ENCODE peak calls at places on chromosome 17, in five cellular contexts. I, N, V, D and F are unnamed samples.

GRCh38 chr17:59400858-59401257 is 69.4 kb downstream of the YPEL2 start:
- DNase-seq in I (peak; percentile 6), N (no peak), V (no peak), D (no peak), F (no peak)

GRCh38 chr17:16924701-16925440 is 47.0 kb downstream of the TNFRSF13B start:
- DNase-seq in I (no peak), N (no peak), V (no peak), D (no peak), F (no peak)

GRCh38 chr17:48542956-48543853 is 1.7 kb downstream of the HOXB2 start:
- DNase-seq in I (peak; percentile 54), N (peak; percentile 58), V (no peak), D (no peak), F (peak; percentile 4)

GRCh38 chr17:56966277-56966676 is 5.4 kb upstream of the COIL start:
- DNase-seq in I (no peak), N (no peak), V (no peak), D (no peak), F (no peak)

GRCh38 chr17:12927541-12928425 is 90.0 kb downstream of the ELAC2 start:
- DNase-seq in I (peak; percentile 62), N (peak; percentile 29), V (no peak), D (no peak), F (peak; percentile 22)

GRCh38 chr17:19291646-19292376 is 54.6 kb downstream of the EPN2 start:
- DNase-seq in I (no peak), N (no peak), V (no peak), D (no peak), F (no peak)

GRCh38 chr17:147796-148740 is 10.7 kb downstream of the SCGB1C2 start:
- DNase-seq in I (no peak), N (peak; percentile 15), V (no peak), D (no peak), F (no peak)

GRCh38 chr17:36611345-36612072 is 10.1 kb downstream of the MRM1 start:
- DNase-seq in I (peak; percentile 86), N (peak; percentile 64), V (no peak), D (no peak), F (peak; percentile 82)

GRCh38 chr17:44779211-44780025 is 20.6 kb downstream of the ADAM11 start:
- DNase-seq in I (peak; percentile 70), N (peak; percentile 85), V (peak; percentile 79), D (no peak), F (peak; percentile 71)

GRCh38 chr17:40480501-40481003 is 20.9 kb downstream of the TNS4 start:
- DNase-seq in I (peak; percentile 38), N (no peak), V (peak; percentile 64), D (no peak), F (no peak)

GRCh38 chr17:59418732-59419166 is 87.3 kb downstream of the YPEL2 start:
- DNase-seq in I (peak; percentile 75), N (no peak), V (no peak), D (no peak), F (no peak)

GRCh38 chr17:43952724-43953666 is 745 bp downstream of the PYY start:
- DNase-seq in I (no peak), N (no peak), V (no peak), D (no peak), F (no peak)

DNA sequence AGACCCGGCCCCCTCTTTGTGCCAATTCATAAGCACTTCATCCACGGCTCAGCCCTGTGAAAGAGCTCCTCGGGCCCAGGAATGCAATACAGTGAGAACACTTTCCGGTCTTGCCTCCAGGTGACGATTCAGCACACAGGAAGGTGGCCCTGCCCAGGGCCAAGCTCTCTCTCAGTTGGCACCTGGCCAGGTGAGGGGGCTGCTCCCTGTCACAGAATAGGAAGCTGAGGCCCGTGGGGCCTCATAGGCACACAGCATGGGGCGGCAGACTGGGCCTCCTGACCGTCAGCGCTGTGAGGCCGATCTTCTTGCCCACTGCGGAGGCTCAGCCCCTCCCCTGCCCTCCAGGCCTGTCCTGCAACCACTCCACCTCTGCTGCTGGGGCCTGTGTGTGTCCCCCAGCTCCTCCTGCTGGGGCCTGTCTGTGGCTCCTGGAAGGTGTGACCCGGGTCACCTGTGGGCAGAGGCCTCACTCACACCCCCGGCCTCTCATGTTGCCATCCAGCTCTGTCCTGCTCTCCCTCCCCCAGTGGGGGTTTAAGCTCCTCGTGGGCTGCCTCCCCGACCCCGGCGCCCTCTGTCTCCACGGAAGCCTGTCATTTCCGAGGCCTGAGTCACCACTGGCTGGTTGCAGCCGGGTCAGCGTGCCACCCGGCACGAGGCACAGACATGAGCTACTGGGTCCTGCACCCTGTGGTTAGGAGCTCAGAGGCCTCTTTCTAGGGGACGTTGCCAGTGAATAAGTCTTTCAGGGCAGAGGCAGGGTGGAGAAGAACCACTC is 114.4 kb downstream of the SEC14L1 start:
- DNase-seq in I (peak; percentile 76), N (peak; percentile 73), V (peak; percentile 82), D (no peak), F (peak; percentile 77)
- H3K4me3 ChIP-seq in I (no peak overlapping the region), N (no peak overlapping the region), V (no peak overlapping the region), D (no peak overlapping the region), F (no peak overlapping the region)

DNA sequence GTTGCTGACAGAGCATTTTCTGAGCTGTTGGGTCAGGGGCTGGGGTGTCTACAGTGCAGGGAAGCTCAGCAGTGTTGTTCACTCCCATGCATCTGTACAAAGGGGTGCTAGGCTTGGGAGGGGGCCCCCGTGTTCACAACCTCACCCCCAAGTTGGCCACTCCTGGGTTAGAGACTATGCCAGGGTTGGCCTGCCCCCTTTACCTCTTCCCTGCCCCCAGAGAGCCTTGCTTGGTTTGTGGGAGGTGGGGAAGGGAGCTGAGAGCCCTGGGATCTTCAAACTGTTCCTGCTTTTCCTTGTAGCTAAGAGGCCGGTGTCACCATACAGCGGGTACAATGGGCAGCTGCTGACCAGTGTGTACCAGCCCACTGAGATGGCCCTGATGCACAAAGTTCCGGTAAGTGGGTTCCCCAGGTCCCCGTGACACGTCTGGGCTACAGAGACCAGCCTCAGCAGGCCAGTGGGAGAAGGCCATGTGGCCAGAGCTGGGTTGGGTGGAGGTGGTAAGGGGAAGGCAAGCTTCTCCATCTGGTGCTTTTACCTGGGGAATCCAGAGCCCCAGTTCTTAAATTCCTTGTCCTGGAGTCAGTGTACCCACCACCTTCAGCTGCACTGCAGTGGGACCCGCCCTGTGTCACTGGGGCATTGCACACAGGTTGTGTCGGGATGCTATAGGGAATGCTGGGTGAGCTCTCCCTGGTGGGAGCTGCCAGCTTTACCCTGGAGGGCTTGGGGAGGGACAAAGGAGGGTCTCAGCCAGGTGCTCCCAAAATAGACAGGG is 11.8 kb downstream of the GPRC5C start:
- DNase-seq in I (no peak), N (peak; percentile 43), V (no peak), D (no peak), F (no peak)
- H3K4me3 ChIP-seq in I (no peak overlapping the region), N (no peak overlapping the region), V (no peak overlapping the region), D (peak overlapping the region; percentile 49), F (no peak overlapping the region)

GRCh38 chr17:80877095-80877828 is 114.4 kb upstream of the CHMP6 start:
- DNase-seq in I (no peak), N (no peak), V (no peak), D (no peak), F (no peak)
- H3K4me3 ChIP-seq in I (no peak overlapping the region), N (no peak overlapping the region), V (no peak overlapping the region), D (no peak overlapping the region), F (no peak overlapping the region)

GRCh38 chr17:62964506-62964905 is 1.5 kb upstream of the TANC2 start:
- DNase-seq in I (no peak), N (no peak), V (no peak), D (no peak), F (no peak)

GRCh38 chr17:62967111-62967449 is 1.0 kb downstream of the TANC2 start:
- DNase-seq in I (no peak), N (no peak), V (no peak), D (no peak), F (no peak)

GRCh38 chr17:62965649-62966425 is at the start of gene TANC2:
- DNase-seq in I (peak; percentile 66), N (peak; percentile 83), V (peak; percentile 75), D (peak; percentile 56), F (peak; percentile 76)

GRCh38 chr17:62966426-62967110 is 533 bp downstream of the TANC2 start:
- DNase-seq in I (no peak), N (peak; percentile 29), V (peak; percentile 28), D (no peak), F (peak; percentile 38)

GRCh38 chr17:62965149-62965648 is 836 bp upstream of the TANC2 start:
- DNase-seq in I (no peak), N (no peak), V (peak; percentile 13), D (no peak), F (no peak)
- H3K4me3 ChIP-seq in I (no peak overlapping the region), N (no peak overlapping the region), V (peak overlapping the region; percentile 49), D (peak overlapping the region; percentile 98), F (peak overlapping the region; percentile 88)